ENCODE peak calls at places on chromosomes 16 and 17, in seven cellular contexts. H is activated naive CD8-positive, alpha-beta T cell treated with anti-CD3 and anti-CD28 coated beads, Interleukin-2, amount 50 U/mL, for 24 hours; D is CD8-positive, alpha-beta memory T cell; M is progenitor cell of endocrine pancreas; N is fibroblast of the conjunctiva; F is HTR-8/SVneo; G is LoVo. R is an unnamed sample.

GRCh38 chr16:85448557-85449194 is 164.4 kb upstream of the GSE1 start:
- DNase-seq in G (no peak), D (peak), F (no peak), H (peak), N (no peak), M (peak), R (no peak)

GRCh38 chr17:68731465-68731864 is 130.3 kb upstream of the FAM20A start:
- DNase-seq in M (no peak), G (no peak), H (no peak), N (no peak), D (no peak), F (no peak), R (no peak)

GRCh38 chr17:67272312-67273050 is 27.5 kb upstream of the HELZ start:
- DNase-seq in H (no peak), M (no peak), F (no peak), N (no peak), G (no peak), D (no peak), R (no peak)

GRCh38 chr16:27406729-27407128 is 4.8 kb downstream of the IL21R start:
- DNase-seq in D (no peak), M (no peak), F (no peak), H (no peak), N (no peak), G (no peak), R (no peak)

GRCh38 chr16:11869657-11870228 is 18.4 kb upstream of the RSL1D1 start:
- DNase-seq in N (no peak), H (no peak), F (no peak), D (no peak), G (no peak), M (no peak), R (no peak)

GRCh38 chr16:74199066-74199841 is 97.4 kb upstream of the PSMD7 start:
- DNase-seq in N (no peak), M (no peak), D (no peak), G (no peak), H (no peak), F (no peak), R (no peak)

GRCh38 chr17:81309859-81310839 is 15.0 kb upstream of the SLC38A10 start:
- DNase-seq in G (no peak), N (no peak), F (no peak), M (no peak), D (no peak), H (no peak), R (no peak)

GRCh38 chr17:66702106-66702936 is 132.6 kb upstream of the CACNG5 start:
- DNase-seq in M (no peak), G (peak), F (no peak), H (no peak), D (no peak), N (no peak), R (no peak)

GRCh38 chr17:56431736-56432135 is 161.8 kb upstream of the NOG start:
- DNase-seq in M (no peak), H (no peak), G (no peak), N (no peak), D (no peak), F (no peak), R (no peak)

GRCh38 chr17:75460295-75460694 is 3.9 kb downstream of the TMEM94 start:
- DNase-seq in N (no peak), H (no peak), M (no peak), D (no peak), F (no peak), G (no peak), R (no peak)

GRCh38 chr16:7268182-7268581 is 64.5 kb upstream of the RBFOX1 start:
- DNase-seq in H (no peak), F (no peak), N (no peak), M (peak), D (no peak), G (peak), R (no peak)

GRCh38 chr16:85899444-85899843 is 482 bp downstream of the IRF8 start:
- DNase-seq in H (no peak), M (no peak), F (no peak), N (no peak), D (no peak), G (no peak), R (no peak)

GRCh38 chr17:44830359-44831269 is 527 bp upstream of the GJC1 start:
- DNase-seq in N (no peak), F (peak), G (no peak), D (no peak), M (no peak), H (peak), R (no peak)

GRCh38 chr16:26454102-26454501 is 612.6 kb upstream of the C16orf82 start:
- DNase-seq in H (no peak), F (no peak), D (no peak), N (no peak), G (no peak), M (no peak), R (no peak)

GRCh38 chr17:73879987-73880386 is 235.7 kb upstream of the SDK2 start:
- DNase-seq in H (no peak), D (no peak), F (no peak), G (no peak), N (no peak), M (no peak), R (no peak)

GRCh38 chr17:18925187-18925586 is 26.8 kb upstream of the SLC5A10 start:
- DNase-seq in F (no peak), H (no peak), N (no peak), D (no peak), G (no peak), M (no peak), R (no peak)

GRCh38 chr17:50640701-50641338 is 6.1 kb downstream of the ABCC3 start:
- DNase-seq in N (no peak), F (no peak), G (no peak), H (no peak), M (no peak), D (no peak), R (no peak)

GRCh38 chr17:3536736-3537135 is 20.9 kb downstream of the TRPV3 start:
- DNase-seq in M (no peak), N (no peak), H (no peak), G (no peak), D (peak), F (no peak), R (no peak)

GRCh38 chr17:20920813-20921199 is 122.0 kb downstream of the USP22 start:
- DNase-seq in N (no peak), H (no peak), M (no peak), G (no peak), F (no peak), D (no peak), R (no peak)

GRCh38 chr16:7013990-7014389 is 318.7 kb upstream of the RBFOX1 start:
- DNase-seq in M (no peak), H (no peak), N (no peak), G (peak), D (no peak), F (no peak), R (no peak)

GRCh38 chr16:19520861-19521331 is 1.0 kb downstream of the GDE1 start:
- DNase-seq in H (no peak), M (no peak), N (no peak), G (peak), D (no peak), F (no peak), R (no peak)

GRCh38 chr17:79086609-79087427 is 12.2 kb downstream of the ENGASE start:
- DNase-seq in F (no peak), D (no peak), G (no peak), M (no peak), N (no peak), H (no peak), R (no peak)

GRCh38 chr16:50684823-50685455 is 3.8 kb upstream of the SNX20 start:
- DNase-seq in M (no peak), H (peak), N (no peak), G (no peak), F (no peak), D (no peak), R (no peak)